ENCODE peak calls at places on chromosome 6, in seven cellular contexts. J, E, G, F, C, V and B are unnamed samples. For H3K4me1 and H3K27me3, the result is how much of the 10 kb centered on the place peaks cover.

GRCh38 chr6:33375143-33375649 is 16.4 kb upstream of the KIFC1 start:
- DNase-seq in J (no peak), E (no peak), G (no peak), F (peak), C (no peak), V (peak), B (peak)

GRCh38 chr6:130602151-130602770 is 224.9 kb upstream of the SMLR1 start:
- DNase-seq in J (no peak), E (no peak), G (no peak), F (no peak), C (peak), V (no peak), B (no peak)

GRCh38 chr6:120378582-120379220 is 955.6 kb downstream of the TBC1D32 start:
- DNase-seq in J (no peak), E (peak), G (no peak), F (no peak), C (peak), V (peak), B (no peak)

GRCh38 chr6:7671076-7671475 is 54.8 kb upstream of the BMP6 start:
- DNase-seq in J (no peak), E (no peak), G (no peak), F (no peak), C (no peak), V (no peak), B (no peak)

GRCh38 chr6:122289721-122290501 is 109.5 kb upstream of the HSF2 start:
- DNase-seq in J (no peak), E (peak), G (no peak), F (no peak), C (peak), V (peak), B (no peak)

GRCh38 chr6:70299456-70299855 is 3.4 kb downstream of the COL9A1 start:
- DNase-seq in J (no peak), E (peak), G (no peak), F (no peak), C (no peak), V (no peak), B (no peak)

GRCh38 chr6:5590187-5590586 is 328.9 kb downstream of the FARS2 start:
- DNase-seq in J (no peak), E (no peak), G (no peak), F (no peak), C (no peak), V (no peak), B (peak)

GRCh38 chr6:1094306-1094705 is 217.6 kb upstream of the FOXQ1 start:
- DNase-seq in J (no peak), E (no peak), G (no peak), F (no peak), C (no peak), V (no peak), B (no peak)

GRCh38 chr6:151494235-151494950 is 576 bp downstream of the CCDC170 start:
- DNase-seq in J (peak), E (peak), G (no peak), F (no peak), C (no peak), V (peak), B (peak)

GRCh38 chr6:43290905-43291355 is 7.1 kb upstream of the SLC22A7 start:
- DNase-seq in J (peak), E (no peak), G (no peak), F (no peak), C (no peak), V (no peak), B (no peak)

GRCh38 chr6:106458021-106458986 is 97.8 kb downstream of the CRYBG1 start:
- DNase-seq in J (no peak), E (no peak), G (no peak), F (no peak), C (no peak), V (no peak), B (no peak)

GRCh38 chr6:169038691-169039090 is 215.0 kb downstream of the THBS2 start:
- DNase-seq in J (no peak), E (no peak), G (no peak), F (no peak), C (no peak), V (no peak), B (no peak)

GRCh38 chr6:10312445-10312844 is 102.4 kb downstream of the TFAP2A start:
- DNase-seq in J (no peak), E (peak), G (no peak), F (no peak), C (no peak), V (no peak), B (no peak)

GRCh38 chr6:7237653-7238190 is 75.3 kb downstream of the SSR1 start:
- DNase-seq in J (no peak), E (no peak), G (no peak), F (no peak), C (no peak), V (no peak), B (no peak)

GRCh38 chr6:87945966-87946365 is 101.7 kb upstream of the SPACA1 start:
- DNase-seq in J (no peak), E (no peak), G (no peak), F (no peak), C (no peak), V (no peak), B (no peak)

GRCh38 chr6:11869656-11870340 is 91.2 kb upstream of the ADTRP start:
- DNase-seq in J (no peak), E (peak), G (no peak), F (no peak), C (no peak), V (no peak), B (no peak)

GRCh38 chr6:137358273-137358672 is 135.9 kb downstream of the OLIG3 start:
- DNase-seq in J (no peak), E (peak), G (no peak), F (no peak), C (no peak), V (no peak), B (no peak)

GRCh38 chr6:42349753-42350573 is 101.8 kb downstream of the TRERF1 start:
- DNase-seq in J (no peak), E (no peak), G (no peak), F (no peak), C (no peak), V (peak), B (no peak)

GRCh38 chr6:3859878-3860552 is 10.8 kb downstream of the FAM50B start:
- DNase-seq in J (no peak), E (no peak), G (no peak), F (no peak), C (no peak), V (no peak), B (no peak)

GRCh38 chr6:26553264-26553738 is 15.1 kb downstream of the HMGN4 start:
- DNase-seq in J (peak), E (peak), G (no peak), F (peak), C (peak), V (peak), B (peak)

GRCh38 chr6:116268589-116269293 is 11.0 kb downstream of the TSPYL1 start:
- DNase-seq in J (no peak), E (peak), G (no peak), F (no peak), C (peak), V (peak), B (no peak)

GRCh38 chr6:138397128-138397814 is 6.8 kb upstream of the HEBP2 start:
- DNase-seq in J (no peak), E (no peak), G (no peak), F (no peak), C (no peak), V (no peak), B (no peak)

GRCh38 chr6:94735270-94735669 is 842.1 kb upstream of the MANEA start:
- DNase-seq in J (no peak), E (peak), G (no peak), F (no peak), C (no peak), V (no peak), B (no peak)

GRCh38 chr6:13304101-13304500 is 24.2 kb downstream of the TBC1D7 start:
- DNase-seq in J (no peak), E (no peak), G (no peak), F (no peak), C (no peak), V (no peak), B (no peak)

GRCh38 chr6:2434116-2434515 is 188.7 kb upstream of the GMDS start:
- DNase-seq in J (no peak), E (no peak), G (no peak), F (no peak), C (peak), V (no peak), B (peak)

GRCh38 chr6:128981716-128982115 is 98.8 kb downstream of the LAMA2 start:
- DNase-seq in J (no peak), E (no peak), G (no peak), F (no peak), C (no peak), V (no peak), B (no peak)

GRCh38 chr6:168381726-168382458 is 59.1 kb upstream of the SMOC2 start:
- DNase-seq in J (peak), E (no peak), G (no peak), F (no peak), C (no peak), V (no peak), B (no peak)

GRCh38 chr6:71478834-71479541 is 190.4 kb downstream of the OGFRL1 start:
- DNase-seq in J (no peak), E (peak), G (no peak), F (no peak), C (no peak), V (no peak), B (no peak)

GRCh38 chr6:98824907-98825601 is 9.3 kb upstream of the POU3F2 start:
- DNase-seq in J (no peak), E (peak), G (no peak), F (no peak), C (no peak), V (no peak), B (no peak)

DNA sequence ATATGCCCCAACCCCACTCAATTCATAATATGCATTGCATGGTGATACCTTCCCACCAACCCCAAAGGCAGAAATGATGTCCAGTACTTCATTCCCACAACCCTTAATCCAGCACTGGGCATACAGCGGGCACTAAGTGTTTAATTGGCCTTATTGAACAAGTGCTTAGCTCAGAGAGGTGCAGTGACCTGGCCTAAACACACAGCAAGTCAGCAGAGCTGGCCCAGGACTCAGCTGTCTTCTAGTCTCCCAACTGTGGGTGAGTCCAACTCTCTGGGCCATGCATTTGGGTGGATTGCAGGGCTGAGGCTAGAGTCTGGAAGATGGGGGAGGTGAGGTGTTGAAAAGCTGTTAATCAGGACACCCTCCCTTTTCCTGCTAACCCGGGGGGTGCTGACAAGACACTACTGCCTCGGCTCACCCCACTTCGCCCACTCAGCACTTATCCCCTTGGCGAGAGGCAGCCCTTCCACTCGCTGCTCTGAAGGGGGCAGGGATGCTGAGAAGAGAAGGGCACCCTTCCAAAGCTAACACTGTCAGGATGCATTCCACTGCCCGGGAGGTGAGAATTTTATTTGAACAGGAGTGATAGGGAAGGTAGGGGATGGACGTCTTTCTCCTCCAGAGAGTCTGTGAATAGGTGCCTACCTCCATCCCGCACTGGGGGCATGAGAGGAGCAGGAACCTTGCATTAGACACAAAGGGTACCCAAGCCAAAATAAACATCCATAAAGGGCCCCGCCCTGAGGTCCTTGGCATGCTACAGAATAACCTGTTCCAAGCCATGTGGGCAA is 14.2 kb downstream of the KCNK5 start:
- DNase-seq in J (no peak), E (no peak), G (no peak), F (peak), C (no peak), V (no peak), B (no peak)
- H3K4me1 ChIP-seq in J (half or more), E (half or more), G (under half), F (half or more), C (under half), V (under half), B (half or more)

GRCh38 chr6:39973661-39974060 is 39.4 kb upstream of the MOCS1 start:
- DNase-seq in J (no peak), E (no peak), G (no peak), F (no peak), C (no peak), V (no peak), B (no peak)
- TF ChIP-seq POLR2AphosphoS5 in J (no peak), E (no peak), G (no peak), F (no peak), C (no peak), V (no peak), B (no peak)

GRCh38 chr6:132931313-132931712 is 116.9 kb downstream of the RPS12 start:
- DNase-seq in J (no peak), E (no peak), G (no peak), F (no peak), C (no peak), V (no peak), B (no peak)
- H3K27me3 ChIP-seq in J (under half), E (under half), G (under half), F (under half), C (under half), V (under half), B (under half)

GRCh38 chr6:158006821-158007570 is 25.3 kb downstream of the SYNJ2 start:
- DNase-seq in J (peak), E (no peak), G (no peak), F (no peak), C (no peak), V (no peak), B (no peak)
- H3K4me1 ChIP-seq in J (half or more), E (under half), G (under half), F (under half), C (under half), V (under half), B (under half)

DNA sequence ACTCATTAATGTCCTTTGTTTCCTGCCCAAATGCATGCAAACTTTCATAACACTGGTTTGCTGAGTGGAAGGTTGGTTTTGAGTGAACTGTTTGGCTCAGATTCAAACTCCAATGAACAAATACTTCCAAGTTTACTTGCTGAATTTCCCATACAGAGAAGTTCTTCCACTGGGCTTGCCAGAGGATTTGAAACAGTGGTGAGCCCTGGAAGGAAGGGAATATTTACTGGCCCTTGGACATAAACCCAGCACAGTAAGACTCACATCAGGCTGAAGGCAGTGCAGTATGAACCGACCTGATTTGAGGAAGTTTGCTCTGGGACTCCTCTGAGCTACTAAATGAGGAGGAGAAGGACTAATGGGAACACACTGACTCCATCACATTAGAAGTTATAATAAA is 3.8 kb downstream of the TRAF3IP2 start:
- DNase-seq in J (no peak), E (no peak), G (no peak), F (peak), C (no peak), V (no peak), B (no peak)
- TF ChIP-seq POLR2AphosphoS5 in J (no peak), E (no peak), G (no peak), F (peak), C (no peak), V (no peak), B (peak)